ENCODE peak calls at places on chromosomes 11 and 22, in eight cellular contexts. D is IMR-90, G is neuronal stem cell, F is colonic mucosa, T is psoas muscle, Z is thoracic aorta, I is AG09309, V is right cardiac atrium. B is an unnamed sample.

GRCh38 chr22:18104566-18104965 is 6.0 kb upstream of the TUBA8 start:
- DNase-seq in D (peak; percentile 26), G (no peak), F (no peak), T (no peak), Z (no peak), I (no peak), V (no peak), B (no peak)

GRCh38 chr11:93846411-93846810 is 4.0 kb downstream of the VSTM5 start:
- DNase-seq in D (peak; percentile 64), G (no peak), F (no peak), T (no peak), Z (no peak), I (no peak), V (no peak), B (no peak)

GRCh38 chr11:131504199-131504949 is 134.0 kb downstream of the NTM start:
- DNase-seq in D (no peak), G (peak; percentile 32), F (no peak), T (no peak), Z (no peak), I (no peak), V (no peak), B (no peak)

GRCh38 chr11:5690736-5691135 is 1.1 kb downstream of the TRIM22 start:
- DNase-seq in D (peak; percentile 13), G (no peak), F (no peak), T (no peak), Z (no peak), I (no peak), V (no peak), B (no peak)

GRCh38 chr11:84817998-84818397 is 809.1 kb downstream of the DLG2 start:
- DNase-seq in D (peak; percentile 5), G (no peak), F (no peak), T (no peak), Z (no peak), I (peak; percentile 21), V (no peak), B (no peak)

GRCh38 chr22:36304429-36304828 is 51.5 kb downstream of the APOL1 start:
- DNase-seq in D (peak; percentile 29), G (no peak), F (no peak), T (no peak), Z (no peak), I (no peak), V (peak; percentile 68), B (no peak)

GRCh38 chr11:10828407-10828806 is 19.7 kb upstream of the EIF4G2 start:
- DNase-seq in D (no peak), G (no peak), F (no peak), T (no peak), Z (no peak), I (no peak), V (no peak), B (no peak)

GRCh38 chr11:7575841-7576451 is 62.1 kb downstream of the PPFIBP2 start:
- DNase-seq in D (no peak), G (no peak), F (peak; percentile 83), T (no peak), Z (no peak), I (no peak), V (peak; percentile 57), B (peak; percentile 67)

GRCh38 chr22:31926969-31927368 is 17.4 kb upstream of the YWHAH start:
- DNase-seq in D (no peak), G (no peak), F (no peak), T (no peak), Z (no peak), I (no peak), V (no peak), B (no peak)

GRCh38 chr11:16028406-16028805 is 327.9 kb downstream of the SOX6 start:
- DNase-seq in D (peak; percentile 45), G (no peak), F (no peak), T (no peak), Z (no peak), I (no peak), V (no peak), B (no peak)

GRCh38 chr22:42177891-42178336 is 47.3 kb upstream of the CYP2D6 start:
- DNase-seq in D (no peak), G (no peak), F (peak; percentile 55), T (no peak), Z (no peak), I (no peak), V (no peak), B (no peak)

GRCh38 chr11:32081129-32081641 is 9.7 kb upstream of the RCN1 start:
- DNase-seq in D (peak; percentile 64), G (no peak), F (no peak), T (peak; percentile 10), Z (no peak), I (no peak), V (peak; percentile 64), B (no peak)

GRCh38 chr22:36762687-36763260 is 13.1 kb downstream of the IFT27 start:
- DNase-seq in D (peak; percentile 68), G (no peak), F (no peak), T (no peak), Z (no peak), I (no peak), V (peak; percentile 85), B (no peak)

GRCh38 chr11:34682822-34683221 is 61.9 kb downstream of the EHF start:
- DNase-seq in D (peak; percentile 39), G (no peak), F (no peak), T (no peak), Z (no peak), I (peak; percentile 0), V (no peak), B (no peak)

GRCh38 chr11:122205036-122205435 is 89.0 kb upstream of the BLID start:
- DNase-seq in D (no peak), G (no peak), F (no peak), T (no peak), Z (no peak), I (no peak), V (no peak), B (no peak)

GRCh38 chr11:12893787-12894672 is 115.1 kb upstream of the RASSF10 start:
- DNase-seq in D (peak; percentile 52), G (peak; percentile 59), F (peak; percentile 78), T (peak; percentile 49), Z (no peak), I (no peak), V (peak; percentile 74), B (no peak)

GRCh38 chr11:18939314-18939713 is at the start of gene MRGPRX1:
- DNase-seq in D (no peak), G (no peak), F (no peak), T (no peak), Z (no peak), I (no peak), V (no peak), B (no peak)

GRCh38 chr11:60942207-60942606 is 9.8 kb downstream of the SLC15A3 start:
- DNase-seq in D (no peak), G (no peak), F (no peak), T (no peak), Z (no peak), I (no peak), V (peak; percentile 31), B (no peak)

GRCh38 chr11:13836666-13837065 is 125.9 kb upstream of the SPON1 start:
- DNase-seq in D (no peak), G (no peak), F (no peak), T (no peak), Z (no peak), I (no peak), V (no peak), B (no peak)

GRCh38 chr11:66335531-66336233 is 552 bp downstream of the RIN1 start:
- DNase-seq in D (peak; percentile 59), G (no peak), F (no peak), T (peak; percentile 47), Z (no peak), I (no peak), V (peak; percentile 69), B (no peak)

GRCh38 chr11:57493507-57494503 is 21.7 kb downstream of the SLC43A1 start:
- DNase-seq in D (peak; percentile 17), G (peak; percentile 48), F (peak; percentile 65), T (peak; percentile 46), Z (no peak), I (no peak), V (peak; percentile 76), B (no peak)

GRCh38 chr11:121931121-121931520 is 184.9 kb downstream of the BLID start:
- DNase-seq in D (no peak), G (no peak), F (no peak), T (no peak), Z (no peak), I (no peak), V (no peak), B (no peak)

GRCh38 chr22:29306175-29306829 is at the start of gene GAS2L1:
- DNase-seq in D (peak; percentile 73), G (peak; percentile 61), F (peak; percentile 90), T (peak; percentile 86), Z (no peak), I (peak; percentile 21), V (peak; percentile 96), B (no peak)

GRCh38 chr11:44005076-44005800 is 42.5 kb upstream of the ACCSL start:
- DNase-seq in D (no peak), G (peak; percentile 52), F (peak; percentile 9), T (no peak), Z (no peak), I (no peak), V (no peak), B (no peak)
- H3K4me3 ChIP-seq in D (no peak overlapping the region), G (no peak overlapping the region), F (no peak overlapping the region), T (no peak overlapping the region), Z (no peak overlapping the region), I (no peak overlapping the region), V (no peak overlapping the region), B (no peak overlapping the region)

DNA sequence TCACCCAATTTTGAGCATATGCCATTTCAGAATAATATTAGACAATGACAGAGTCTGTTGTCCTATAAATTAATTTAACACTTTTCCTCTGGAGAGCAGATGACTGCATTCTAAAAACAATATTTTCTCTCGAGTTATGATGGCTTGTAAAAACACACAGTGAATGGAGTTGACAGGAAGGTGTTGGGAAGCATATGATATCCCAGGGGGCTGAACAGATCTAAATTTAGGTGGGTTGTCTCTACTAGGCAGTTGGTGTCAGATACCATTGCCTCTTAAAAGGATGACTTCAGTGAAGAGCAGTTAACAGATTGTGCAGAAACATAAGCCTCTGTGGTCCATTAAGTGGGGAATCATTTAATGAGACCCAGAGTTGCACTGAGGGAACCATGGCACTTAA is 30.7 kb downstream of the SVIP start:
- DNase-seq in D (no peak), G (no peak), F (no peak), T (no peak), Z (no peak), I (no peak), V (no peak), B (no peak)
- H3K4me3 ChIP-seq in D (no peak overlapping the region), G (no peak overlapping the region), F (no peak overlapping the region), T (no peak overlapping the region), Z (no peak overlapping the region), I (no peak overlapping the region), V (no peak overlapping the region), B (no peak overlapping the region)

DNA sequence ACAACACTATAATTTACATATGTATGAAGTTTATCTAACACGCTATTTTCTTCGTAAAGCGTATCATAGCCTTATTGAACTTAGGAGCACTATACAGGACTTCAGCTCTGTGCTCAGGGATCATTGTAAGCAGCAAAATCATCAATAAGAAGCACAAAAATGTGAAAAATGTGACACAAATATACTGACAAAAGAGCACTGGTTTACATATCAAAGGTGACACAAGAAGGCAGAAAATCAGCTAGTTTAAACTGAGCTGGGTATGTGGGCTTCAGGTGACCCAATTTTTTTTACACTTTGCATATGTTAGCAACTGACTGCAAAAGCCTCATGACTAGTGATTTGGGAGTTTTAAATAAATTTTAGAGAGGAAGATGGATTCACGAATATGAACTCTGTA is 215.2 kb upstream of the CHORDC1 start:
- DNase-seq in D (no peak), G (no peak), F (no peak), T (no peak), Z (no peak), I (no peak), V (no peak), B (no peak)
- H3K4me3 ChIP-seq in D (no peak overlapping the region), G (no peak overlapping the region), F (no peak overlapping the region), T (no peak overlapping the region), Z (no peak overlapping the region), I (no peak overlapping the region), V (no peak overlapping the region), B (no peak overlapping the region)

GRCh38 chr11:46846510-46846830 is 390 bp upstream of the CKAP5 start:
- DNase-seq in D (no peak), G (no peak), F (no peak), T (no peak), Z (no peak), I (no peak), V (no peak), B (no peak)
- H3K4me3 ChIP-seq in D (peak overlapping the region; percentile 88), G (peak overlapping the region; percentile 76), F (peak overlapping the region; percentile 92), T (peak overlapping the region; percentile 86), Z (peak overlapping the region; percentile 84), I (peak overlapping the region; percentile 85), V (peak overlapping the region; percentile 60), B (peak overlapping the region; percentile 68)

B was measured in GM06990.